ENCODE peak calls at places on chromosomes 3 and 15, in six cellular contexts. One of them, this sample, is unnamed.

GRCh38 chr3:67481126-67481525 is 173.3 kb downstream of the SUCLG2 start:
- DNase-seq in OCI-LY7: no peak
- DNase-seq in stomach: no peak
- DNase-seq in psoas muscle: no peak
- DNase-seq in ovary: no peak
- DNase-seq in endodermal cell: no peak
- DNase-seq in this sample: no peak

GRCh38 chr3:58651268-58651667 is 15.3 kb downstream of the FAM3D start:
- DNase-seq in OCI-LY7: no peak
- DNase-seq in stomach: no peak
- DNase-seq in psoas muscle: no peak
- DNase-seq in ovary: no peak
- DNase-seq in endodermal cell: no peak
- DNase-seq in this sample: no peak

GRCh38 chr3:178352300-178353021 is 183.8 kb upstream of the KCNMB2 start:
- DNase-seq in OCI-LY7: no peak
- DNase-seq in stomach: no peak
- DNase-seq in psoas muscle: no peak
- DNase-seq in ovary: no peak
- DNase-seq in endodermal cell: no peak
- DNase-seq in this sample: no peak

GRCh38 chr3:49378249-49378899 is 20.2 kb upstream of the GPX1 start:
- DNase-seq in OCI-LY7: no peak
- DNase-seq in stomach: no peak
- DNase-seq in psoas muscle: peak
- DNase-seq in ovary: peak
- DNase-seq in endodermal cell: no peak
- DNase-seq in this sample: peak

GRCh38 chr3:66393486-66394260 is 107.1 kb downstream of the LRIG1 start:
- DNase-seq in OCI-LY7: peak
- DNase-seq in stomach: no peak
- DNase-seq in psoas muscle: peak
- DNase-seq in ovary: no peak
- DNase-seq in endodermal cell: peak
- DNase-seq in this sample: no peak

GRCh38 chr15:29698030-29698701 is 124.1 kb downstream of the TJP1 start:
- DNase-seq in OCI-LY7: no peak
- DNase-seq in stomach: no peak
- DNase-seq in psoas muscle: no peak
- DNase-seq in ovary: no peak
- DNase-seq in endodermal cell: no peak
- DNase-seq in this sample: no peak

GRCh38 chr3:29453278-29453961 is 172.5 kb downstream of the RBMS3 start:
- DNase-seq in OCI-LY7: no peak
- DNase-seq in stomach: peak
- DNase-seq in psoas muscle: peak
- DNase-seq in ovary: no peak
- DNase-seq in endodermal cell: no peak
- DNase-seq in this sample: peak

GRCh38 chr3:25534007-25534406 is 105.9 kb downstream of the RARB start:
- DNase-seq in OCI-LY7: no peak
- DNase-seq in stomach: no peak
- DNase-seq in psoas muscle: no peak
- DNase-seq in ovary: no peak
- DNase-seq in endodermal cell: no peak
- DNase-seq in this sample: no peak

GRCh38 chr15:25695875-25696760 is 167.0 kb downstream of the ATP10A start:
- DNase-seq in OCI-LY7: no peak
- DNase-seq in stomach: no peak
- DNase-seq in psoas muscle: no peak
- DNase-seq in ovary: no peak
- DNase-seq in endodermal cell: no peak
- DNase-seq in this sample: peak

GRCh38 chr3:158725348-158725966 is 6.8 kb downstream of the RARRES1 start:
- DNase-seq in OCI-LY7: no peak
- DNase-seq in stomach: no peak
- DNase-seq in psoas muscle: no peak
- DNase-seq in ovary: peak
- DNase-seq in endodermal cell: peak
- DNase-seq in this sample: peak

GRCh38 chr3:140501054-140501769 is 176.7 kb upstream of the TRIM42 start:
- DNase-seq in OCI-LY7: no peak
- DNase-seq in stomach: no peak
- DNase-seq in psoas muscle: no peak
- DNase-seq in ovary: no peak
- DNase-seq in endodermal cell: no peak
- DNase-seq in this sample: no peak

GRCh38 chr15:58124585-58124984 is 13.6 kb upstream of the AQP9 start:
- DNase-seq in OCI-LY7: no peak
- DNase-seq in stomach: no peak
- DNase-seq in psoas muscle: no peak
- DNase-seq in ovary: no peak
- DNase-seq in endodermal cell: no peak
- DNase-seq in this sample: no peak

GRCh38 chr3:59812188-59812587 is 762.4 kb upstream of the CFAP20DC start:
- DNase-seq in OCI-LY7: no peak
- DNase-seq in stomach: no peak
- DNase-seq in psoas muscle: no peak
- DNase-seq in ovary: no peak
- DNase-seq in endodermal cell: no peak
- DNase-seq in this sample: no peak

GRCh38 chr3:144426366-144426765 is 454.7 kb downstream of the DIPK2A start:
- DNase-seq in OCI-LY7: no peak
- DNase-seq in stomach: no peak
- DNase-seq in psoas muscle: no peak
- DNase-seq in ovary: no peak
- DNase-seq in endodermal cell: no peak
- DNase-seq in this sample: no peak

GRCh38 chr3:51966016-51966415 is 1.2 kb downstream of the PCBP4 start:
- DNase-seq in OCI-LY7: no peak
- DNase-seq in stomach: no peak
- DNase-seq in psoas muscle: no peak
- DNase-seq in ovary: no peak
- DNase-seq in endodermal cell: no peak
- DNase-seq in this sample: peak

GRCh38 chr3:183381179-183381578 is 47.2 kb downstream of the MCF2L2 start:
- DNase-seq in OCI-LY7: no peak
- DNase-seq in stomach: no peak
- DNase-seq in psoas muscle: no peak
- DNase-seq in ovary: no peak
- DNase-seq in endodermal cell: no peak
- DNase-seq in this sample: no peak

GRCh38 chr3:194727435-194728128 is 41.9 kb downstream of the FAM43A start:
- DNase-seq in OCI-LY7: no peak
- DNase-seq in stomach: no peak
- DNase-seq in psoas muscle: no peak
- DNase-seq in ovary: no peak
- DNase-seq in endodermal cell: no peak
- DNase-seq in this sample: no peak

GRCh38 chr3:105865867-105866350 is 2.9 kb downstream of the CBLB start:
- DNase-seq in OCI-LY7: no peak
- DNase-seq in stomach: no peak
- DNase-seq in psoas muscle: no peak
- DNase-seq in ovary: no peak
- DNase-seq in endodermal cell: no peak
- DNase-seq in this sample: no peak

GRCh38 chr3:19213608-19214220 is 65.4 kb downstream of the KCNH8 start:
- DNase-seq in OCI-LY7: peak
- DNase-seq in stomach: no peak
- DNase-seq in psoas muscle: no peak
- DNase-seq in ovary: no peak
- DNase-seq in endodermal cell: peak
- DNase-seq in this sample: peak

GRCh38 chr15:51600114-51600513 is 22.5 kb downstream of the DMXL2 start:
- DNase-seq in OCI-LY7: no peak
- DNase-seq in stomach: no peak
- DNase-seq in psoas muscle: no peak
- DNase-seq in ovary: no peak
- DNase-seq in endodermal cell: no peak
- DNase-seq in this sample: no peak

GRCh38 chr15:62989366-62990055 is 53.0 kb upstream of the TPM1 start:
- DNase-seq in OCI-LY7: no peak
- DNase-seq in stomach: no peak
- DNase-seq in psoas muscle: no peak
- DNase-seq in ovary: no peak
- DNase-seq in endodermal cell: no peak
- DNase-seq in this sample: no peak

GRCh38 chr3:20873235-20873634 is 687.2 kb upstream of the SGO1 start:
- DNase-seq in OCI-LY7: no peak
- DNase-seq in stomach: no peak
- DNase-seq in psoas muscle: no peak
- DNase-seq in ovary: no peak
- DNase-seq in endodermal cell: no peak
- DNase-seq in this sample: no peak

GRCh38 chr3:194095464-194095863 is 40.5 kb upstream of the HES1 start:
- DNase-seq in OCI-LY7: peak
- DNase-seq in stomach: peak
- DNase-seq in psoas muscle: peak
- DNase-seq in ovary: peak
- DNase-seq in endodermal cell: no peak
- DNase-seq in this sample: peak

GRCh38 chr3:177294221-177294620 is 96.9 kb upstream of the TBL1XR1 start:
- DNase-seq in OCI-LY7: no peak
- DNase-seq in stomach: peak
- DNase-seq in psoas muscle: peak
- DNase-seq in ovary: peak
- DNase-seq in endodermal cell: no peak
- DNase-seq in this sample: peak

GRCh38 chr3:149131594-149131993 is 2.2 kb downstream of the HPS3 start:
- DNase-seq in OCI-LY7: no peak
- DNase-seq in stomach: no peak
- DNase-seq in psoas muscle: no peak
- DNase-seq in ovary: no peak
- DNase-seq in endodermal cell: no peak
- DNase-seq in this sample: no peak

GRCh38 chr3:88988906-88989305 is 118.5 kb upstream of the EPHA3 start:
- DNase-seq in OCI-LY7: no peak
- DNase-seq in stomach: no peak
- DNase-seq in psoas muscle: no peak
- DNase-seq in ovary: no peak
- DNase-seq in endodermal cell: peak
- DNase-seq in this sample: no peak

GRCh38 chr15:31551323-31551722 is 224.7 kb downstream of the KLF13 start:
- DNase-seq in OCI-LY7: no peak
- DNase-seq in stomach: no peak
- DNase-seq in psoas muscle: no peak
- DNase-seq in ovary: no peak
- DNase-seq in endodermal cell: no peak
- DNase-seq in this sample: no peak

GRCh38 chr3:176041812-176042211 is 1155.5 kb downstream of the TBL1XR1 start:
- DNase-seq in OCI-LY7: no peak
- DNase-seq in stomach: no peak
- DNase-seq in psoas muscle: no peak
- DNase-seq in ovary: no peak
- DNase-seq in endodermal cell: no peak
- DNase-seq in this sample: no peak

GRCh38 chr15:99123706-99124451 is 19.0 kb downstream of the SYNM start:
- DNase-seq in OCI-LY7: no peak
- DNase-seq in stomach: peak
- DNase-seq in psoas muscle: peak
- DNase-seq in ovary: peak
- DNase-seq in endodermal cell: peak
- DNase-seq in this sample: peak

GRCh38 chr3:30555968-30556367 is 50.4 kb upstream of the TGFBR2 start:
- DNase-seq in OCI-LY7: no peak
- DNase-seq in stomach: no peak
- DNase-seq in psoas muscle: no peak
- DNase-seq in ovary: no peak
- DNase-seq in endodermal cell: no peak
- DNase-seq in this sample: no peak

GRCh38 chr15:58329781-58330467 is 101.9 kb upstream of the LIPC start:
- DNase-seq in OCI-LY7: no peak
- DNase-seq in stomach: peak
- DNase-seq in psoas muscle: peak
- DNase-seq in ovary: no peak
- DNase-seq in endodermal cell: peak
- DNase-seq in this sample: no peak

GRCh38 chr15:77568960-77569646 is 63.6 kb downstream of the LINGO1 start:
- DNase-seq in OCI-LY7: no peak
- DNase-seq in stomach: peak
- DNase-seq in psoas muscle: no peak
- DNase-seq in ovary: peak
- DNase-seq in endodermal cell: no peak
- DNase-seq in this sample: peak
- H3K4me3 ChIP-seq in OCI-LY7: no peak
- H3K4me3 ChIP-seq in stomach: peak
- H3K4me3 ChIP-seq in psoas muscle: peak
- H3K4me3 ChIP-seq in ovary: peak
- H3K4me3 ChIP-seq in endodermal cell: no peak
- H3K4me3 ChIP-seq in this sample: peak

DNA sequence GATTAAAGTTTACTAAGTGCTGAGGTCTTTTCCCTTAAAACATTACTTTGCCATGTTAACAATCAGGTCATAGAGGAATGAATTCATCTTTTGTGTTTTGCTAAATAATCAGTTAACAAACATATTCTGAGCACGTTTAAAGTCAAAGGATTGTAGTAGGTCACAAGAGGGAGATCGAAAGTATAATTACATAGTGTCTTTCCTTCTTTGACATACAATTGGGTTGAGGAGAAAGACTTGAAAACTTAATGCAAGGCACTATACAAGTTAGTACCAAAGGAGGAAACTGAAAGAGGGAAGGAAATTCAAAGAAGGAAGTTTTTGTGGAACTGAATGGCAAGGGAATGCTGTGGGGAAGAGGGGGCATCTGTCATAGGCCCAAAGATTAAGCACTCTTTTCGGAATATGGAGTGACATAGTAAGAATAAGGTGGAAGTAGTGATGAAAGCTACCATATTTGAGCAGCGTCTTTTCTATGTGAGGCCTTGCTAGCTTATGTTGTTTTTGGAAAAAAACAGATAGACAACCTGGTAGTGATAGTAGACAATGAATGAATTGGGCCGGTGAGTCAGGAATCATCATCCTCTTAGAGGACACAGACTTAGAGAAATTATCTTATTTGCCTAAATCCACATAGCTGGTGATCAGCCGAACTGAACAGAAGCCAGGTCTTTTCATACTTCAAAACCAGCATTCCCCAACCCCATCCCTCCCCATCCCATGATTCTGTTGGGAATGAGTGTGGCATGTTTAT is 10.1 kb downstream of the MBNL1 start:
- DNase-seq in OCI-LY7: no peak
- DNase-seq in stomach: no peak
- DNase-seq in psoas muscle: no peak
- DNase-seq in ovary: no peak
- DNase-seq in endodermal cell: no peak
- DNase-seq in this sample: no peak
- H3K4me3 ChIP-seq in OCI-LY7: no peak
- H3K4me3 ChIP-seq in stomach: no peak
- H3K4me3 ChIP-seq in psoas muscle: peak
- H3K4me3 ChIP-seq in ovary: no peak
- H3K4me3 ChIP-seq in endodermal cell: no peak
- H3K4me3 ChIP-seq in this sample: no peak

GRCh38 chr15:38257676-38258075 is 5.0 kb downstream of the SPRED1 start:
- DNase-seq in OCI-LY7: no peak
- DNase-seq in stomach: no peak
- DNase-seq in psoas muscle: no peak
- DNase-seq in ovary: no peak
- DNase-seq in endodermal cell: no peak
- DNase-seq in this sample: no peak
- H3K4me3 ChIP-seq in OCI-LY7: no peak
- H3K4me3 ChIP-seq in stomach: peak
- H3K4me3 ChIP-seq in psoas muscle: no peak
- H3K4me3 ChIP-seq in ovary: no peak
- H3K4me3 ChIP-seq in endodermal cell: peak
- H3K4me3 ChIP-seq in this sample: no peak

GRCh38 chr15:89794627-89795241 is 18.6 kb downstream of the MESP2 start:
- DNase-seq in OCI-LY7: no peak
- DNase-seq in stomach: no peak
- DNase-seq in psoas muscle: no peak
- DNase-seq in ovary: no peak
- DNase-seq in endodermal cell: no peak
- DNase-seq in this sample: peak
- H3K4me3 ChIP-seq in OCI-LY7: no peak
- H3K4me3 ChIP-seq in stomach: no peak
- H3K4me3 ChIP-seq in psoas muscle: no peak
- H3K4me3 ChIP-seq in ovary: no peak
- H3K4me3 ChIP-seq in endodermal cell: no peak
- H3K4me3 ChIP-seq in this sample: no peak

This sample was measured in right cardiac atrium.